ENCODE peak calls at places on chromosomes 5 and 9, in seven cellular contexts. W is heart left ventricle, T is ovary, V is A549, A is HCT116, R is transverse colon, I is testis. C is an unnamed sample.

GRCh38 chr9:126693428-126693931 is 79.8 kb downstream of the LMX1B start:
- DNase-seq in T (peak), V (no peak), W (peak), R (no peak), I (no peak), A (no peak), C (no peak)

GRCh38 chr9:130746434-130747212 is 53.0 kb downstream of the EXOSC2 start:
- DNase-seq in V (no peak), R (no peak), W (no peak), A (no peak), I (no peak), T (no peak), C (no peak)

GRCh38 chr5:74056789-74057164 is 430.8 kb downstream of the ARHGEF28 start:
- DNase-seq in I (peak), T (no peak), W (no peak), R (peak), A (no peak), V (peak), C (no peak)

GRCh38 chr5:143338658-143339366 is 64.7 kb downstream of the NR3C1 start:
- DNase-seq in R (no peak), T (no peak), W (no peak), I (no peak), V (no peak), A (no peak), C (no peak)

GRCh38 chr5:115433918-115434317 is 110.7 kb downstream of the FEM1C start:
- DNase-seq in A (no peak), T (no peak), W (no peak), V (no peak), R (no peak), I (no peak), C (no peak)

GRCh38 chr9:2313512-2313911 is 298.4 kb downstream of the SMARCA2 start:
- DNase-seq in I (no peak), T (no peak), V (no peak), R (no peak), W (no peak), A (no peak), C (no peak)

GRCh38 chr5:173735171-173735570 is 118.7 kb upstream of the BOD1 start:
- DNase-seq in W (no peak), I (no peak), A (no peak), V (no peak), R (no peak), T (no peak), C (no peak)

GRCh38 chr5:36659406-36659805 is 53.0 kb downstream of the SLC1A3 start:
- DNase-seq in V (no peak), I (no peak), R (no peak), A (no peak), T (no peak), W (no peak), C (no peak)

GRCh38 chr5:174318578-174318977 is 273.1 kb downstream of the NSG2 start:
- DNase-seq in R (no peak), I (no peak), W (no peak), V (no peak), T (no peak), A (no peak), C (no peak)

GRCh38 chr9:112035166-112035816 is 138.7 kb downstream of the UGCG start:
- DNase-seq in W (no peak), V (no peak), R (no peak), I (no peak), T (no peak), A (no peak), C (no peak)

GRCh38 chr9:128823362-128823902 is 5.1 kb downstream of the ENDOG start:
- DNase-seq in A (no peak), I (no peak), V (no peak), R (no peak), T (no peak), W (no peak), C (no peak)

GRCh38 chr5:135246923-135247795 is 151.9 kb downstream of the MACROH2A1 start:
- DNase-seq in R (no peak), A (peak), T (no peak), W (no peak), V (peak), I (no peak), C (no peak)

DNA sequence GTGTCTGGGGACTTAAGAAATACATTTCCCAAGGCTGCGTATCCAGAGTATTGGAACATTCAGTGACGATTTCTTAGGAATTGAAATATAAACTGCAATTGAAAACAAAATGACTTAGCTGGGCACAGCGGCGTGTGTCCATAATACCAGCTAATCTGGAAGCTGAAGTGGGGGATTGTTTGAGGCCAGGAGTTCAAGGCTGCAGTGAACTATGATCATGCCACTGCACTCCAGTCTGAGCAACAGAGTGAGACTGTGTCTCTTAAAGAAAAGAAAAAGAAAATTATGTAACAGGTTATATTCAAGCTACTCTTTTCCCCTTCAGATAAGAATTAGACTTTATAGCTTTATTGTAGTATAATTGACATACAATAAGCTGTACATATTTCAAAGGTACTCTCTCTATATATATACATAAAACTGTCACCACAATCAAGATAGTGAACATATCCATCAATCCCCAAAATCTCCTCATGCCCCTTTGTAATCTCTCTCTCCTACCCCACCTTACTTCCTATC is 6.4 kb downstream of the SLC26A2 start:
- DNase-seq in V (no peak), R (peak), A (no peak), T (no peak), I (no peak), W (no peak), C (no peak)
- TF ChIP-seq POLR2A in V (no peak), R (no peak), A (no peak), T (no peak), I (no peak), W (no peak), C (no peak)

GRCh38 chr5:76746677-76747076 is 30.8 kb downstream of the F2R start:
- DNase-seq in R (no peak), W (no peak), V (no peak), A (no peak), I (no peak), T (no peak), C (no peak)

GRCh38 chr5:76737131-76737556 is 21.2 kb downstream of the F2R start:
- DNase-seq in I (no peak), R (no peak), W (no peak), A (no peak), T (no peak), V (no peak), C (no peak)

GRCh38 chr5:76744632-76745031 is 28.7 kb downstream of the F2R start:
- DNase-seq in T (no peak), R (no peak), A (no peak), I (no peak), W (no peak), V (no peak), C (no peak)

GRCh38 chr5:76737846-76738245 is 21.9 kb downstream of the F2R start:
- DNase-seq in R (no peak), T (no peak), V (no peak), W (no peak), I (no peak), A (no peak), C (no peak)

GRCh38 chr5:76742586-76742985 is 26.7 kb downstream of the F2R start:
- DNase-seq in T (no peak), I (no peak), W (no peak), R (no peak), V (no peak), A (no peak), C (no peak)
- TF ChIP-seq POLR2A in T (no peak), I (no peak), W (no peak), R (no peak), V (no peak), A (no peak), C (no peak)

GRCh38 chr9:88572684-88573083 is 37.7 kb downstream of the NXNL2 start:
- DNase-seq in T (no peak), A (no peak), I (no peak), R (no peak), V (no peak), W (no peak), C (no peak)
- TF ChIP-seq POLR2A in T (no peak), A (no peak), I (no peak), R (no peak), V (no peak), W (no peak), C (no peak)

GRCh38 chr5:10262995-10263394 is 12.9 kb downstream of the CCT5 start:
- DNase-seq in A (no peak), V (no peak), W (no peak), R (no peak), I (peak), T (no peak), C (no peak)

GRCh38 chr5:10268100-10268499 is 18.0 kb downstream of the CCT5 start:
- DNase-seq in W (no peak), R (no peak), T (no peak), I (peak), A (no peak), V (no peak), C (no peak)

GRCh38 chr5:10264569-10264968 is 14.5 kb downstream of the CCT5 start:
- DNase-seq in R (no peak), A (no peak), W (no peak), I (no peak), T (no peak), V (no peak), C (no peak)

GRCh38 chr5:10266839-10267238 is 16.8 kb downstream of the CCT5 start:
- DNase-seq in R (no peak), W (no peak), V (no peak), T (no peak), I (peak), A (no peak), C (no peak)

GRCh38 chr5:10265245-10266109 is 15.4 kb downstream of the CCT5 start:
- DNase-seq in R (no peak), T (no peak), I (peak), W (no peak), A (no peak), V (no peak), C (no peak)
- TF ChIP-seq POLR2A in R (no peak), T (no peak), I (no peak), W (no peak), A (no peak), V (no peak), C (peak)

GRCh38 chr5:154937718-154938466 is at the start of gene GEMIN5:
- DNase-seq in I (peak), A (peak), V (peak), T (peak), R (peak), W (peak), C (peak)
- TF ChIP-seq POLR2A in I (no peak), A (peak), V (peak), T (peak), R (peak), W (no peak), C (peak)

GRCh38 chr9:37908698-37909186 is 4.8 kb upstream of the SLC25A51 start:
- DNase-seq in R (no peak), T (no peak), I (peak), V (no peak), A (no peak), W (no peak), C (no peak)
- TF ChIP-seq POLR2A in R (no peak), T (no peak), I (no peak), V (no peak), A (no peak), W (no peak), C (no peak)

DNA sequence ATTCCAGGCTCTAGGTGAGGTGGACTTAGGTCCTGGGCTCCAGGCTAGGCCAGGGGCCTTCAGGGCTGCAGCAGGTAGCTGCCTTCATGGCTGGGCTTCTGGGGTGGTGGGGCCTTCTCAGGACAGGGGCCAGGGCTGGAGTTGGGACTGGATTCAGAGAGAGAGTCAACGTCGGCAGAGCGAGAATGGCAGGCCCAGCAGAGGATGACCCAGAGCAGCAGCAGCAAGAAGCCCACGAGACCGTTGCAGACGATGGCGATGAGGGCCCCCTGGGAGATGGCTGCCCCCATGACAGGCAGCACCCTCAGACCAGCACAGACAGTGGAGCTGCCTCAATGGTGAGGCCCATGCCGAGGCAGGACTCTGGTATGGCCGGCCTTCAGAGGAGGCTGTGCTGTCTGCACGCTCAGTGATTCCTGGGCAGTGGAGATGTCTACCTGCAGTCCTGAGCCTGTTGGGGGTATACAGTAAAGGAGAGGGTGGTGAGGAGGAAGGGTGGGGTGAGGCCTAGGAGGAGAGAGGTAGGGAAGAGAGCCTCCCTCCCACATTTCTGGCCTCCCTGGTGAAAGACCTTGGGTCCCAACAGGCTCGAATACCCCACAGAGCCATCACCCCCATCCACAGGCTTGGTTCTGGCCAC is 1.3 kb downstream of the ENHO start:
- DNase-seq in R (no peak), W (no peak), V (no peak), T (no peak), I (no peak), A (no peak), C (no peak)
- TF ChIP-seq POLR2A in R (no peak), W (no peak), V (no peak), T (no peak), I (no peak), A (no peak), C (no peak)